ENCODE peak calls at places on chromosome 15, in nine cellular contexts. N, A, T, V, K, R, X, Y and P are unnamed samples. For H3K36me3, the result is how much of the 10 kb centered on the place peaks cover.

GRCh38 chr15:99916668-99917223 is 183.5 kb upstream of the LYSMD4 start:
- DNase-seq in N (no peak), A (no peak), T (no peak), V (no peak), K (no peak), R (no peak), X (no peak), Y (no peak), P (no peak)

GRCh38 chr15:33201376-33202189 is 7.1 kb upstream of the FMN1 start:
- DNase-seq in N (peak), A (peak), T (peak), V (peak), K (peak), R (peak), X (peak), Y (peak), P (peak)

GRCh38 chr15:80264031-80264430 is 12.0 kb upstream of the CTXND1 start:
- DNase-seq in N (no peak), A (peak), T (no peak), V (peak), K (no peak), R (no peak), X (peak), Y (peak), P (no peak)

GRCh38 chr15:25674948-25675347 is 188.2 kb downstream of the ATP10A start:
- DNase-seq in N (no peak), A (no peak), T (no peak), V (no peak), K (no peak), R (no peak), X (no peak), Y (no peak), P (no peak)

GRCh38 chr15:30992073-30992363 is 590 bp upstream of the MTMR10 start:
- DNase-seq in N (no peak), A (no peak), T (no peak), V (no peak), K (no peak), R (no peak), X (no peak), Y (no peak), P (no peak)

GRCh38 chr15:68567345-68567744 is 11.4 kb upstream of the CORO2B start:
- DNase-seq in N (no peak), A (no peak), T (no peak), V (no peak), K (no peak), R (no peak), X (no peak), Y (no peak), P (no peak)

GRCh38 chr15:68768321-68768720 is 52.4 kb downstream of the ANP32A start:
- DNase-seq in N (no peak), A (no peak), T (no peak), V (no peak), K (no peak), R (no peak), X (peak), Y (peak), P (no peak)

GRCh38 chr15:77335298-77335697 is 84.6 kb downstream of the PEAK1 start:
- DNase-seq in N (no peak), A (peak), T (no peak), V (no peak), K (no peak), R (no peak), X (no peak), Y (peak), P (no peak)

GRCh38 chr15:58410353-58410752 is 21.4 kb upstream of the LIPC start:
- DNase-seq in N (no peak), A (no peak), T (no peak), V (no peak), K (peak), R (no peak), X (no peak), Y (peak), P (no peak)

GRCh38 chr15:70112018-70112395 is 14.3 kb upstream of the TLE3 start:
- DNase-seq in N (no peak), A (peak), T (no peak), V (no peak), K (no peak), R (no peak), X (no peak), Y (no peak), P (no peak)

GRCh38 chr15:49239105-49239504 is 69.1 kb downstream of the GALK2 start:
- DNase-seq in N (no peak), A (peak), T (no peak), V (no peak), K (no peak), R (no peak), X (no peak), Y (peak), P (no peak)

GRCh38 chr15:93830221-93830765 is 401.1 kb upstream of the MCTP2 start:
- DNase-seq in N (no peak), A (no peak), T (no peak), V (no peak), K (no peak), R (no peak), X (no peak), Y (no peak), P (no peak)

GRCh38 chr15:33131880-33132279 is 62.6 kb downstream of the FMN1 start:
- DNase-seq in N (no peak), A (no peak), T (no peak), V (no peak), K (no peak), R (no peak), X (peak), Y (peak), P (peak)

GRCh38 chr15:68620721-68621528 is 42.1 kb downstream of the CORO2B start:
- DNase-seq in N (no peak), A (peak), T (no peak), V (peak), K (no peak), R (peak), X (no peak), Y (peak), P (peak)

GRCh38 chr15:97502038-97502437 is 458.5 kb upstream of the ARRDC4 start:
- DNase-seq in N (no peak), A (peak), T (no peak), V (no peak), K (no peak), R (no peak), X (no peak), Y (no peak), P (no peak)

GRCh38 chr15:40256642-40257235 is 17.9 kb downstream of the PAK6 start:
- DNase-seq in N (no peak), A (peak), T (no peak), V (no peak), K (no peak), R (no peak), X (no peak), Y (peak), P (no peak)

GRCh38 chr15:63835211-63835568 is 1.4 kb upstream of the HERC1 start:
- DNase-seq in N (no peak), A (no peak), T (no peak), V (no peak), K (no peak), R (no peak), X (no peak), Y (no peak), P (peak)

GRCh38 chr15:69414702-69415161 is 583 bp downstream of the KIF23 start:
- DNase-seq in N (peak), A (peak), T (peak), V (peak), K (peak), R (peak), X (peak), Y (peak), P (peak)

GRCh38 chr15:22735781-22736180 is 50.7 kb upstream of the NIPA1 start:
- DNase-seq in N (no peak), A (no peak), T (no peak), V (no peak), K (no peak), R (no peak), X (peak), Y (peak), P (no peak)

GRCh38 chr15:57138260-57138895 is 219.9 kb downstream of the TCF12 start:
- DNase-seq in N (peak), A (peak), T (peak), V (peak), K (peak), R (peak), X (peak), Y (peak), P (peak)

GRCh38 chr15:86846059-86846458 is 766.4 kb downstream of the AGBL1 start:
- DNase-seq in N (no peak), A (no peak), T (no peak), V (no peak), K (no peak), R (no peak), X (no peak), Y (no peak), P (no peak)

GRCh38 chr15:36784098-36784670 is 204.8 kb downstream of the CDIN1 start:
- DNase-seq in N (no peak), A (no peak), T (no peak), V (no peak), K (no peak), R (no peak), X (no peak), Y (no peak), P (no peak)

GRCh38 chr15:57503911-57504598 is 87.6 kb upstream of the MYZAP start:
- DNase-seq in N (no peak), A (no peak), T (no peak), V (no peak), K (no peak), R (no peak), X (no peak), Y (no peak), P (peak)

GRCh38 chr15:65101891-65102708 is 12.9 kb downstream of the UBAP1L start:
- DNase-seq in N (no peak), A (no peak), T (no peak), V (peak), K (no peak), R (no peak), X (no peak), Y (no peak), P (no peak)

GRCh38 chr15:79329186-79329611 is 18.3 kb downstream of the TMED3 start:
- DNase-seq in N (no peak), A (peak), T (peak), V (no peak), K (no peak), R (peak), X (peak), Y (peak), P (peak)

GRCh38 chr15:86691091-86691490 is 611.4 kb downstream of the AGBL1 start:
- DNase-seq in N (no peak), A (no peak), T (no peak), V (no peak), K (no peak), R (peak), X (no peak), Y (no peak), P (no peak)

GRCh38 chr15:39887832-39888231 is 32.2 kb downstream of the GPR176 start:
- DNase-seq in N (no peak), A (peak), T (peak), V (no peak), K (peak), R (peak), X (peak), Y (peak), P (peak)

GRCh38 chr15:93073465-93073952 is 15.5 kb downstream of the RGMA start:
- DNase-seq in N (no peak), A (no peak), T (peak), V (peak), K (no peak), R (no peak), X (no peak), Y (no peak), P (no peak)

GRCh38 chr15:76309561-76310330 is 1.5 kb downstream of the ETFA start:
- DNase-seq in N (no peak), A (peak), T (no peak), V (no peak), K (no peak), R (no peak), X (peak), Y (no peak), P (no peak)

GRCh38 chr15:39283531-39283930 is 297.3 kb upstream of the THBS1 start:
- DNase-seq in N (no peak), A (no peak), T (no peak), V (no peak), K (no peak), R (no peak), X (no peak), Y (peak), P (peak)

GRCh38 chr15:50549326-50549725 is 2.9 kb upstream of the USP50 start:
- DNase-seq in N (no peak), A (no peak), T (no peak), V (no peak), K (no peak), R (no peak), X (no peak), Y (no peak), P (no peak)

GRCh38 chr15:76682833-76683232 is 222.3 kb downstream of the SCAPER start:
- DNase-seq in N (no peak), A (no peak), T (no peak), V (no peak), K (no peak), R (no peak), X (no peak), Y (no peak), P (no peak)

GRCh38 chr15:95596487-95596886 is 734.0 kb upstream of the NR2F2 start:
- DNase-seq in N (peak), A (no peak), T (no peak), V (peak), K (no peak), R (no peak), X (no peak), Y (no peak), P (no peak)

GRCh38 chr15:32704343-32705076 is 13.3 kb upstream of the GREM1 start:
- DNase-seq in N (no peak), A (peak), T (no peak), V (no peak), K (no peak), R (no peak), X (peak), Y (peak), P (peak)

GRCh38 chr15:76866716-76867321 is 38.3 kb downstream of the SCAPER start:
- DNase-seq in N (peak), A (peak), T (peak), V (peak), K (peak), R (peak), X (peak), Y (peak), P (peak)

GRCh38 chr15:35547775-35548364 is 1.9 kb upstream of the DPH6 start:
- DNase-seq in N (peak), A (no peak), T (no peak), V (peak), K (peak), R (no peak), X (no peak), Y (no peak), P (no peak)

GRCh38 chr15:100681335-100681746 is 79.0 kb downstream of the ASB7 start:
- DNase-seq in N (no peak), A (no peak), T (no peak), V (no peak), K (no peak), R (no peak), X (no peak), Y (no peak), P (no peak)

GRCh38 chr15:80153900-80154299 is 1.1 kb downstream of the FAH start:
- DNase-seq in N (no peak), A (peak), T (no peak), V (no peak), K (no peak), R (no peak), X (no peak), Y (peak), P (peak)

GRCh38 chr15:90650117-90650955 is 66.8 kb upstream of the BLM start:
- DNase-seq in N (no peak), A (peak), T (no peak), V (no peak), K (no peak), R (no peak), X (peak), Y (peak), P (peak)
- H3K27ac ChIP-seq in N (no peak), A (no peak), T (no peak), V (no peak), K (no peak), R (no peak), X (no peak), Y (peak), P (peak)

DNA sequence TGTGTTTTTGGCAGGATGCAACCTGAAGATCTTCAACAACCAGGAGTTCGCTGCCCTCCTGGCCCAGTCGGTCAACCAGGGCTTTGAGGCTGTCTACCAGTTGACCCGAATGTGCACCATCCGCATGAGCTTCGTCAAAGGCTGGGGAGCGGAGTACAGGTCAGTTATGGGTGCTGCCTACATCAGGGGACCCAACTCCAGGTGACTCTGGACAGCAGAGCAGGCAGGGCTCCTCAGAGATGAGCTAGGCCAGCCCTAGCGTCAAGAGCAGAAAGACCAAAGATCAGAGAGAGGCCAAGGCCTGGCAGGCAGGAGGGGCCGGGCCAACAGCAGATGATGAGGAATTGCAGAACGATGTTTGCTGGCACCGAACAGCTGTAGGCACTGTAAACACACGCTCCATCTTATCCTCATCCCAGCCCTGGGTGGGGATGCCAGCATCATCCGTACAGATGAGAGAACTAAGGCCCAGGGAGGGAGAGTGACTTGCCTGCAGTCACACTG is 67.1 kb downstream of the AAGAB start:
- DNase-seq in N (no peak), A (no peak), T (no peak), V (no peak), K (no peak), R (no peak), X (no peak), Y (no peak), P (peak)
- H3K36me3 ChIP-seq in N (half or more), A (half or more), T (under half), V (under half), K (half or more), R (under half), X (half or more), Y (half or more), P (half or more)

GRCh38 chr15:74870496-74871213 is 2.5 kb downstream of the SCAMP2 start:
- DNase-seq in N (no peak), A (peak), T (no peak), V (no peak), K (no peak), R (peak), X (no peak), Y (no peak), P (no peak)

GRCh38 chr15:74873756-74874424 is 725 bp upstream of the SCAMP2 start:
- DNase-seq in N (no peak), A (peak), T (no peak), V (peak), K (peak), R (peak), X (no peak), Y (no peak), P (no peak)

GRCh38 chr15:74869726-74870407 is 3.3 kb downstream of the SCAMP2 start:
- DNase-seq in N (no peak), A (peak), T (no peak), V (no peak), K (peak), R (peak), X (no peak), Y (peak), P (no peak)

GRCh38 chr15:74872702-74873035 is 496 bp downstream of the SCAMP2 start:
- DNase-seq in N (no peak), A (no peak), T (no peak), V (no peak), K (no peak), R (no peak), X (no peak), Y (no peak), P (no peak)

DNA sequence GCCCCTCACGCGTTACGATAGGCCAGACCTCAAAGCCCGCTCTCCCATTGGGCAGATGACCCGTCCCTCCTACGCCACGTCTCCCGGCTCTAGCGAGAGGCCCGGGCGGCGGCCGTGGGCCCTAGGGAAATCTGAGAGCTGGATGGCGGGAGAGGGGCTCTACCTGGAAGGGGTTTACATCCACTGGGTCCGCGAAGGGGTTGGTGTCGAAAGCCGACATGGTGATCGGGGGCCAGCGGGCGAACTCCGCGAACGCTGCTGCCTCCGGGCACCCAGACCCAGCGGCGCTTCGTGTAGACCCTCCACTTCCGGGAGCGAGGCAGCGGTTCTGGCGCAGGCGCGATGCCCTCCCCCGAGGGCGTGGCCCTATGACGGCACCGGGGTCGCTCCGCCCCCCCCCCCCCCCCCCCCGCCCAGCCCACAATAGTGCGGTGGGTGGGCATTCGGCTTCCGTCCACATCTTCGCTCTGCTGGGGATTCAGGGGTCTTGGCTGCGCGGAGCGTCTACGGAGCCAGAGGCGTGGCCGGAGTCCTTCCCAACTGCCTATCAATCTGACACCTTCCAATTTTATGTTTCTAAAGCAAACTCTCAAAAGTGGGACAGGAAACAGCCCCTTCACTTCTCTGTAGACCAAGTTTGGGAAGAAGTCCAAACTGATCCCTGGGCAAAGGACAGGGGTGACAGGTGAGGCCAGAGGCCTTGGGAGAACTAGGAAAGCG is at the start of gene SCAMP2:
- DNase-seq in N (peak), A (peak), T (peak), V (peak), K (peak), R (peak), X (peak), Y (peak), P (peak)
- H3K4me2 ChIP-seq in N (peak), A (peak), T (peak), V (peak), K (peak), R (peak), X (peak), Y (peak), P (peak)

DNA sequence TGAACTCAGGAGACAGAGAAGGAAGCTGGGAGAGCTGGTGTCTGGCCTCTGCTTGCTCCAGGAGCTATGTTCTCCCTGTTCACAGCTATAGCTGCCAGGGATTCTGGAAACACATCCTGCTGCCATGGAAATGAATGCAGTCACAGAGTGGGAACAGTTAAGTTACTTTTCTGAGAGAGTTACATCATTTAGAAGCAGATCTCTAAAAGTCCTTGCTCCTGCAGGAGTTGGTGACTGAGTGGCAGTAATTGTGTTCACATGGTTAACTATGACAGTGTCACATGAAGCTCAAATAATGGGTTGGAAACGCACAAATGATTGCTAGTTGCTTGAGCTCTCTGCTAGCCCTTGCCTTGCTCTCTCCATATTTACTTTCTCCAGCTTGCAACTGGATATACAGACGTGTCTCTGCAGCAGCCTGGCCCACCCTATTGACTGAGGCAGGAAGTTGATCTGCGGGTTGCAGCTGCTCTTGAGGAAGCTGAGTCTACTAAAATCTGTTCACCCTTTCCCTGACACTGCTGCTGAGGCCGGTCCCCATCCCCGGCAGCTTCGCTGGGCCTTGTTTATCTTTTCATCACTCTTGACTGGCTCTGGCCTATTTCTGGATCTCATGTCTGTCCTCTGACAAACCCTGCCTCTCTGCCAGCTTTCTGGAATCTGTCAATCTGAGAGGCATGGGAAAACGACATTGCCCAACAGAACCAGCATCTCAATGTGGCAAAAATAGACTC is 16.7 kb upstream of the ISLR start:
- DNase-seq in N (no peak), A (peak), T (no peak), V (no peak), K (no peak), R (no peak), X (no peak), Y (no peak), P (no peak)
- H3K27ac ChIP-seq in N (no peak), A (no peak), T (no peak), V (no peak), K (no peak), R (peak), X (no peak), Y (no peak), P (no peak)